ENCODE peak calls at places on chromosomes 4 and X, in six cellular contexts. P is A673, R is aorta, Z is psoas muscle, D is tibial artery, J is A549. O is an unnamed sample.

GRCh38 chr4:85747871-85748491 is 273.0 kb downstream of the ARHGAP24 start:
- DNase-seq in P (peak; percentile 70), R (no peak), Z (no peak), D (no peak), J (peak; percentile 80), O (peak; percentile 7)

GRCh38 chr4:142614621-142615323 is 231.3 kb downstream of the INPP4B start:
- DNase-seq in P (no peak), R (no peak), Z (no peak), D (no peak), J (peak; percentile 4), O (no peak)

GRCh38 chr4:105637409-105638258 is 70.9 kb downstream of the INTS12 start:
- DNase-seq in P (peak; percentile 82), R (peak; percentile 85), Z (peak; percentile 73), D (peak; percentile 87), J (no peak), O (peak; percentile 26)

GRCh38 chrX:53347948-53348347 is 66.6 kb upstream of the IQSEC2 start:
- DNase-seq in P (no peak), R (no peak), Z (no peak), D (no peak), J (no peak), O (no peak)

GRCh38 chrX:116345953-116346352 is 90.5 kb upstream of the SLC6A14 start:
- DNase-seq in P (no peak), R (no peak), Z (no peak), D (no peak), J (no peak), O (no peak)

GRCh38 chr4:29326004-29326403 is 1394.2 kb upstream of the PCDH7 start:
- DNase-seq in P (no peak), R (no peak), Z (no peak), D (no peak), J (no peak), O (no peak)

GRCh38 chrX:68647156-68647957 is at the start of gene STARD8:
- DNase-seq in P (peak; percentile 9), R (peak; percentile 62), Z (peak; percentile 57), D (no peak), J (peak; percentile 72), O (no peak)

GRCh38 chrX:68433155-68433980 is at the start of gene OPHN1:
- DNase-seq in P (peak; percentile 69), R (peak; percentile 81), Z (peak; percentile 87), D (peak; percentile 72), J (peak; percentile 80), O (no peak)

GRCh38 chr4:73617256-73617655 is 3.0 kb downstream of the RASSF6 start:
- DNase-seq in P (no peak), R (no peak), Z (no peak), D (no peak), J (no peak), O (no peak)

GRCh38 chr4:73420615-73421014 is 15.4 kb upstream of the AFP start:
- DNase-seq in P (no peak), R (no peak), Z (no peak), D (no peak), J (no peak), O (no peak)

GRCh38 chr4:176964116-176964691 is 171.5 kb upstream of the VEGFC start:
- DNase-seq in P (peak; percentile 21), R (no peak), Z (no peak), D (no peak), J (peak; percentile 26), O (no peak)

GRCh38 chrX:18360867-18361266 is 6.4 kb upstream of the SCML2 start:
- DNase-seq in P (no peak), R (no peak), Z (no peak), D (no peak), J (no peak), O (no peak)

GRCh38 chrX:29652484-29652883 is 562.9 kb upstream of the MAGEB2 start:
- DNase-seq in P (no peak), R (no peak), Z (no peak), D (no peak), J (no peak), O (no peak)

GRCh38 chr4:151227731-151228130 is 49.2 kb upstream of the PRSS48 start:
- DNase-seq in P (no peak), R (peak; percentile 82), Z (peak; percentile 77), D (peak; percentile 89), J (peak; percentile 33), O (no peak)

GRCh38 chr4:98470831-98471230 is 187.6 kb downstream of the TSPAN5 start:
- DNase-seq in P (no peak), R (no peak), Z (no peak), D (no peak), J (no peak), O (no peak)

GRCh38 chr4:157221895-157222763 is 1.6 kb downstream of the GRIA2 start:
- DNase-seq in P (peak; percentile 34), R (peak; percentile 48), Z (peak; percentile 52), D (no peak), J (no peak), O (no peak)

GRCh38 chr4:7442609-7443140 is 7.9 kb upstream of the PSAPL1 start:
- DNase-seq in P (no peak), R (no peak), Z (no peak), D (no peak), J (no peak), O (no peak)

GRCh38 chrX:9759340-9759739 is 6.3 kb downstream of the GPR143 start:
- DNase-seq in P (no peak), R (no peak), Z (no peak), D (no peak), J (peak; percentile 4), O (no peak)
- H3K4me1 ChIP-seq in P (no peaks in the 10 kb centered on the region), R (no peaks in the 10 kb centered on the region), Z (no peaks in the 10 kb centered on the region), D (no peaks in the 10 kb centered on the region), J (no peaks in the 10 kb centered on the region), O (no peaks in the 10 kb centered on the region)

GRCh38 chrX:54817220-54817820 is 9.8 kb downstream of the MAGED2 start:
- DNase-seq in P (no peak), R (no peak), Z (no peak), D (no peak), J (no peak), O (no peak)
- H3K4me1 ChIP-seq in P (no peaks in the 10 kb centered on the region), R (no peaks in the 10 kb centered on the region), Z (no peaks in the 10 kb centered on the region), D (no peaks in the 10 kb centered on the region), J (no peaks in the 10 kb centered on the region), O (no peaks in the 10 kb centered on the region)

GRCh38 chr4:88881227-88881569 is 175.8 kb downstream of the FAM13A start:
- DNase-seq in P (no peak), R (no peak), Z (no peak), D (no peak), J (no peak), O (no peak)
- H3K4me1 ChIP-seq in P (no peaks in the 10 kb centered on the region), R (no peaks in the 10 kb centered on the region), Z (peaks cover 9% of the 10 kb centered on the region), D (peaks cover 15% of the 10 kb centered on the region), J (no peaks in the 10 kb centered on the region), O (no peaks in the 10 kb centered on the region)

GRCh38 chr4:8588196-8588470 is 4.4 kb upstream of the CPZ start:
- DNase-seq in P (no peak), R (no peak), Z (peak; percentile 15), D (no peak), J (no peak), O (no peak)

GRCh38 chr4:8585721-8586161 is 5.5 kb downstream of the GPR78 start:
- DNase-seq in P (no peak), R (no peak), Z (peak; percentile 44), D (no peak), J (no peak), O (no peak)

GRCh38 chr4:8586246-8586645 is 6.1 kb downstream of the GPR78 start:
- DNase-seq in P (no peak), R (no peak), Z (no peak), D (no peak), J (no peak), O (no peak)

GRCh38 chr4:8587469-8588195 is 4.9 kb upstream of the CPZ start:
- DNase-seq in P (no peak), R (no peak), Z (peak; percentile 26), D (no peak), J (no peak), O (no peak)

GRCh38 chr4:8586671-8587468 is 5.7 kb upstream of the CPZ start:
- DNase-seq in P (no peak), R (no peak), Z (peak; percentile 49), D (no peak), J (no peak), O (no peak)
- H3K4me1 ChIP-seq in P (no peaks in the 10 kb centered on the region), R (no peaks in the 10 kb centered on the region), Z (no peaks in the 10 kb centered on the region), D (no peaks in the 10 kb centered on the region), J (no peaks in the 10 kb centered on the region), O (no peaks in the 10 kb centered on the region)

GRCh38 chrX:101370888-101371504 is 15.0 kb downstream of the BTK start:
- DNase-seq in P (no peak), R (no peak), Z (no peak), D (no peak), J (no peak), O (no peak)
- H3K4me1 ChIP-seq in P (no peaks in the 10 kb centered on the region), R (no peaks in the 10 kb centered on the region), Z (no peaks in the 10 kb centered on the region), D (no peaks in the 10 kb centered on the region), J (no peaks in the 10 kb centered on the region), O (no peaks in the 10 kb centered on the region)

GRCh38 chr4:94763005-94763404 is 5.2 kb downstream of the BMPR1B start:
- DNase-seq in P (no peak), R (no peak), Z (no peak), D (no peak), J (peak; percentile 30), O (no peak)

GRCh38 chr4:94765174-94765573 is 7.4 kb downstream of the BMPR1B start:
- DNase-seq in P (no peak), R (no peak), Z (no peak), D (no peak), J (no peak), O (no peak)

GRCh38 chr4:94763500-94763899 is 5.7 kb downstream of the BMPR1B start:
- DNase-seq in P (peak; percentile 5), R (no peak), Z (no peak), D (no peak), J (no peak), O (no peak)

GRCh38 chr4:94765653-94766052 is 7.9 kb downstream of the BMPR1B start:
- DNase-seq in P (no peak), R (no peak), Z (no peak), D (no peak), J (peak; percentile 55), O (no peak)

GRCh38 chr4:94764069-94764468 is 6.3 kb downstream of the BMPR1B start:
- DNase-seq in P (no peak), R (no peak), Z (no peak), D (no peak), J (no peak), O (no peak)
- H3K4me1 ChIP-seq in P (peaks cover 3% of the 10 kb centered on the region), R (peaks cover 2% of the 10 kb centered on the region), Z (no peaks in the 10 kb centered on the region), D (no peaks in the 10 kb centered on the region), J (peaks cover 81% of the 10 kb centered on the region), O (no peaks in the 10 kb centered on the region)

GRCh38 chrX:78950157-78950556 is 5.0 kb downstream of the P2RY10 start:
- DNase-seq in P (no peak), R (no peak), Z (no peak), D (no peak), J (no peak), O (no peak)

GRCh38 chrX:78945186-78945912 is at the start of gene P2RY10:
- DNase-seq in P (no peak), R (no peak), Z (no peak), D (no peak), J (no peak), O (no peak)

GRCh38 chrX:78944351-78944750 is 840 bp upstream of the P2RY10 start:
- DNase-seq in P (no peak), R (no peak), Z (no peak), D (no peak), J (no peak), O (no peak)

GRCh38 chrX:78946178-78946896 is 1.1 kb downstream of the P2RY10 start:
- DNase-seq in P (no peak), R (no peak), Z (no peak), D (no peak), J (no peak), O (no peak)
- H3K4me1 ChIP-seq in P (no peaks in the 10 kb centered on the region), R (no peaks in the 10 kb centered on the region), Z (no peaks in the 10 kb centered on the region), D (no peaks in the 10 kb centered on the region), J (no peaks in the 10 kb centered on the region), O (no peaks in the 10 kb centered on the region)

O was measured in esophagus squamous epithelium.